ENCODE peak calls at places on chromosome 17, in seven cellular contexts. B, O, J, I, C, R and G are unnamed samples. For H3K4me1, the result is how much of the 10 kb centered on the place peaks cover.

GRCh38 chr17:82942166-82943130 is 102.6 kb upstream of the ZNF750 start:
- DNase-seq in B (no peak), O (no peak), J (peak), I (no peak), C (no peak), R (no peak), G (no peak)

GRCh38 chr17:17077861-17078732 is 35.8 kb downstream of the MPRIP start:
- DNase-seq in B (no peak), O (no peak), J (no peak), I (peak), C (no peak), R (no peak), G (no peak)

GRCh38 chr17:50692448-50693040 is 15.2 kb downstream of the ANKRD40 start:
- DNase-seq in B (no peak), O (no peak), J (no peak), I (no peak), C (no peak), R (no peak), G (no peak)

GRCh38 chr17:81453712-81454111 is 58.5 kb downstream of the BAHCC1 start:
- DNase-seq in B (no peak), O (no peak), J (no peak), I (no peak), C (no peak), R (peak), G (no peak)

GRCh38 chr17:49387374-49388289 is 25.6 kb upstream of the ZNF652 start:
- DNase-seq in B (no peak), O (no peak), J (no peak), I (no peak), C (no peak), R (no peak), G (no peak)

GRCh38 chr17:1180958-1181768 is 1.4 kb upstream of the ABR start:
- DNase-seq in B (peak), O (no peak), J (no peak), I (peak), C (no peak), R (no peak), G (no peak)

GRCh38 chr17:48578616-48579560 is 738 bp upstream of the HOXB4 start:
- DNase-seq in B (peak), O (no peak), J (no peak), I (no peak), C (no peak), R (no peak), G (no peak)

GRCh38 chr17:8946476-8946875 is 19.0 kb downstream of the PIK3R5 start:
- DNase-seq in B (no peak), O (no peak), J (no peak), I (no peak), C (no peak), R (no peak), G (no peak)

GRCh38 chr17:81865733-81866439 is 5.3 kb downstream of the ARHGDIA start:
- DNase-seq in B (no peak), O (no peak), J (no peak), I (no peak), C (no peak), R (no peak), G (no peak)

GRCh38 chr17:11140501-11140900 is 100.5 kb upstream of the SHISA6 start:
- DNase-seq in B (no peak), O (no peak), J (no peak), I (no peak), C (no peak), R (no peak), G (no peak)

GRCh38 chr17:73591278-73592078 is 52.8 kb downstream of the SDK2 start:
- DNase-seq in B (no peak), O (no peak), J (no peak), I (no peak), C (no peak), R (peak), G (no peak)

GRCh38 chr17:10549108-10549842 is at the start of gene MYH2:
- DNase-seq in B (peak), O (no peak), J (no peak), I (peak), C (no peak), R (no peak), G (no peak)

GRCh38 chr17:56230660-56231059 is 77.4 kb downstream of the ANKFN1 start:
- DNase-seq in B (no peak), O (no peak), J (no peak), I (no peak), C (no peak), R (no peak), G (no peak)

GRCh38 chr17:30947796-30948195 is 23.0 kb upstream of the RNF135 start:
- DNase-seq in B (no peak), O (no peak), J (peak), I (no peak), C (no peak), R (no peak), G (no peak)

GRCh38 chr17:17435323-17435722 is 41.5 kb upstream of the MED9 start:
- DNase-seq in B (no peak), O (no peak), J (no peak), I (no peak), C (no peak), R (no peak), G (no peak)

GRCh38 chr17:61201211-61201610 is 198.4 kb upstream of the TBX2 start:
- DNase-seq in B (no peak), O (no peak), J (no peak), I (no peak), C (no peak), R (no peak), G (no peak)

GRCh38 chr17:78523939-78524655 is 53.1 kb downstream of the DNAH17 start:
- DNase-seq in B (no peak), O (no peak), J (no peak), I (no peak), C (no peak), R (no peak), G (no peak)

GRCh38 chr17:50090971-50091950 is 3.9 kb upstream of the PDK2 start:
- DNase-seq in B (no peak), O (no peak), J (no peak), I (no peak), C (no peak), R (no peak), G (no peak)

GRCh38 chr17:52297230-52298010 is 138.9 kb upstream of the CA10 start:
- DNase-seq in B (no peak), O (no peak), J (no peak), I (peak), C (no peak), R (no peak), G (no peak)

GRCh38 chr17:16886655-16887322 is 85.1 kb downstream of the TNFRSF13B start:
- DNase-seq in B (no peak), O (no peak), J (no peak), I (no peak), C (no peak), R (no peak), G (peak)

GRCh38 chr17:81035389-81036127 is 607 bp downstream of the BAIAP2 start:
- DNase-seq in B (peak), O (no peak), J (peak), I (no peak), C (no peak), R (no peak), G (no peak)

GRCh38 chr17:34349748-34350147 is 6.5 kb upstream of the CCL13 start:
- DNase-seq in B (peak), O (no peak), J (no peak), I (no peak), C (no peak), R (no peak), G (no peak)

GRCh38 chr17:8894189-8894611 is 26.7 kb upstream of the PIK3R6 start:
- DNase-seq in B (peak), O (no peak), J (no peak), I (peak), C (no peak), R (no peak), G (no peak)

GRCh38 chr17:51947160-51947559 is 211.4 kb downstream of the CA10 start:
- DNase-seq in B (no peak), O (no peak), J (no peak), I (no peak), C (no peak), R (no peak), G (no peak)

GRCh38 chr17:42679492-42680330 is 1.9 kb downstream of the CCR10 start:
- DNase-seq in B (peak), O (peak), J (peak), I (peak), C (no peak), R (peak), G (peak)

GRCh38 chr17:45382982-45383381 is 49.7 kb downstream of the ARHGAP27 start:
- DNase-seq in B (no peak), O (no peak), J (no peak), I (no peak), C (no peak), R (no peak), G (no peak)

GRCh38 chr17:45380046-45380765 is 52.5 kb downstream of the ARHGAP27 start:
- DNase-seq in B (no peak), O (no peak), J (no peak), I (no peak), C (no peak), R (no peak), G (no peak)

GRCh38 chr17:45384047-45384799 is 48.4 kb downstream of the ARHGAP27 start:
- DNase-seq in B (no peak), O (no peak), J (no peak), I (no peak), C (no peak), R (no peak), G (no peak)

GRCh38 chr17:45382226-45382625 is 50.4 kb downstream of the ARHGAP27 start:
- DNase-seq in B (no peak), O (no peak), J (no peak), I (no peak), C (no peak), R (no peak), G (no peak)

DNA sequence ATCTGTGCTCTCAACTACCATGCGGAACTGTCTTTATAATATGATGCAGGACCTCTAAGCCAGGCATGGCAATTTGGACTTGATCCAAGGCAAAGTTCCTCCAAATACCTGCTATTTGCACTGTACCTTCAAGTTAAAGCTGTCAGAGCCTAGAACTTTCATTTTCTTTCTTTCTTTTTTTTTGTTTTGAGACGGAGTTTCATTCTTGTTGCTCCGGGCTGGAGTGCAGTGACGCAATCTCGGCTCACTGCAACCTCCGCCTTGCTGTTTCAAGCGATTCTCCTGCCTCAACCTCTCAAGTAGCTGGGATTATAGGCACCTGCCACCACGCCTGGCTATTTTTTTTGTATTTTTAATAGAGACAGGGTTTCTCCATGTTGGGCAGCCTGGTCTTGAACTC is 51.7 kb downstream of the ARHGAP27 start:
- DNase-seq in B (no peak), O (no peak), J (no peak), I (no peak), C (no peak), R (no peak), G (no peak)
- H3K27ac ChIP-seq in B (no peak), O (no peak), J (no peak), I (no peak), C (no peak), R (no peak), G (peak)

GRCh38 chr17:79830763-79831366 is 8.4 kb downstream of the CBX4 start:
- DNase-seq in B (peak), O (no peak), J (no peak), I (no peak), C (no peak), R (no peak), G (no peak)

GRCh38 chr17:79833110-79833450 is 6.2 kb downstream of the CBX4 start:
- DNase-seq in B (no peak), O (no peak), J (no peak), I (no peak), C (no peak), R (no peak), G (no peak)

GRCh38 chr17:79831367-79832210 is 7.7 kb downstream of the CBX4 start:
- DNase-seq in B (peak), O (no peak), J (peak), I (no peak), C (no peak), R (no peak), G (no peak)

GRCh38 chr17:79833744-79834574 is 5.3 kb downstream of the CBX4 start:
- DNase-seq in B (peak), O (no peak), J (no peak), I (no peak), C (no peak), R (no peak), G (no peak)

GRCh38 chr17:79832211-79833109 is 6.8 kb downstream of the CBX4 start:
- DNase-seq in B (peak), O (no peak), J (no peak), I (no peak), C (no peak), R (no peak), G (no peak)
- H3K4me1 ChIP-seq in B (under half), O (under half), J (under half), I (under half), C (under half), R (under half), G (half or more)

GRCh38 chr17:64328036-64328874 is 62.4 kb downstream of the PECAM1 start:
- DNase-seq in B (no peak), O (no peak), J (no peak), I (no peak), C (no peak), R (no peak), G (peak)
- H3K27ac ChIP-seq in B (no peak), O (no peak), J (peak), I (no peak), C (peak), R (no peak), G (peak)

DNA sequence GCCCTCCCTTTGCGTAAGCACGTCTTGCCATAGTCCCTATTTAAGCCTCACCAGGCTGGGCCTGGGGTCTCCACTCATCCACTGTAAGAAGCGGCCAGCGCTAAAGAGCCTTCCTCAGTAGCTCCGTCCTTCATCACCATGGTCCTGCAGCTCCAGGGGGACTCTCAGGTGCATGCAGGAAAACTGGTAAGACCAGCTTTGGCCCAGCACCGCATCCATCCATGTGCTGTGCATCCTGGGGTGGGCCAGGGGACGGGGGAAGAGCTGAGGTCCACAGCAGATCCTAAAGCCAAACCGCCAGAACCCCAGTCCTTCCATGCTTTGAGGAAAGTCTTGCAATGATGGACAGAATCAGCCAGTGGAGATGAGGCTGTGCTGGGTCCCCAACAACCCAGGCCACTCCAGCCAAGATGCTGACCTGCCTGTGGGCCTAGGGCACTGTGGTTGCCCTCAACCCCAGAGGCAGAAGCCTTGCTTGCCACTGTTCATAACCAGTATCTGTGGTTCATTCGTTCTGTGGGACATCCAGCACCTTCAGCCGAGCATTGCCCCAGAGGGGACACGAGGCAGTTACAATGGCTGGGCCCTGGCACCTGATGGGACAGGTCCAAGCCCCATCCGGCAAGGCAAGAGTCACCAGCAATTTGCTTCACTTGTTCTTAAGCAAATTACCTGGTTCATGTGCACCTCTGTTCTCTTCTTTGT is 44.4 kb downstream of the RBFOX3 start:
- DNase-seq in B (no peak), O (no peak), J (peak), I (no peak), C (no peak), R (no peak), G (no peak)
- H3K4me1 ChIP-seq in B (under half), O (under half), J (under half), I (under half), C (under half), R (under half), G (under half)

GRCh38 chr17:69561462-69561861 is 147.0 kb downstream of the MAP2K6 start:
- DNase-seq in B (no peak), O (no peak), J (no peak), I (no peak), C (no peak), R (no peak), G (no peak)
- H3K27ac ChIP-seq in B (no peak), O (no peak), J (peak), I (no peak), C (no peak), R (no peak), G (no peak)

DNA sequence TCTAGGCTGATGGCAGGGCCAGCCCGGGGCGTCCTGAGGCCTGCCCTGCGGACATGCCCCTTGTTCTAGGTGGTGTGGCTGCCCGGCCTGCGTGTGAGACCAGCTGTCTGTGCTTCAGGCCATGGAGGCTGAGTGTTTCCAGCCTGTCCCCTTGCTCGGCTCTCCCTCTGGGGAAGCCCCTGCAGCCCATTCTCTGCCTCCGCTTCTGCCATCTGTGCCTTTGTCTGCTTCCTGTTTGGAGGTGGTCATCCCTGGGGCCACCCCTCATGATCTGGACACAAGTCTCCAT is 184.7 kb downstream of the SEC14L1 start:
- DNase-seq in B (no peak), O (no peak), J (no peak), I (no peak), C (no peak), R (no peak), G (no peak)
- H3K4me1 ChIP-seq in B (under half), O (under half), J (under half), I (under half), C (half or more), R (under half), G (half or more)